ENCODE peak calls at places on chromosomes 2 and 18, in four cellular contexts. A is stomach, V is K562, R is sigmoid colon. Q is an unnamed sample.

GRCh38 chr18:23641937-23642666 is 20.6 kb downstream of the ANKRD29 start:
- DNase-seq in R (no peak), A (no peak), V (no peak), Q (no peak)

GRCh38 chr2:10370390-10370789 is 67.7 kb downstream of the HPCAL1 start:
- DNase-seq in V (no peak), R (no peak), A (no peak), Q (no peak)

GRCh38 chr2:238505892-238506280 is 79.2 kb downstream of the ASB1 start:
- DNase-seq in V (no peak), R (peak; percentile 26), A (no peak), Q (no peak)

GRCh38 chr2:26738481-26738880 is 25.6 kb upstream of the SLC35F6 start:
- DNase-seq in A (no peak), R (no peak), V (no peak), Q (no peak)

GRCh38 chr2:99635710-99636431 is 146.1 kb upstream of the REV1 start:
- DNase-seq in R (peak; percentile 91), A (no peak), V (no peak), Q (peak; percentile 48)

GRCh38 chr2:218722419-218722818 is 11.8 kb downstream of the TTLL4 start:
- DNase-seq in V (no peak), A (no peak), R (no peak), Q (no peak)

GRCh38 chr2:39730685-39731302 is 48.3 kb downstream of the THUMPD2 start:
- DNase-seq in A (no peak), R (no peak), V (peak; percentile 20), Q (no peak)

GRCh38 chr2:201821080-201821479 is 14.7 kb downstream of the CDK15 start:
- DNase-seq in R (no peak), A (no peak), V (no peak), Q (no peak)

GRCh38 chr2:10161961-10162441 is 39.5 kb downstream of the RRM2 start:
- DNase-seq in A (no peak), V (no peak), R (no peak), Q (no peak)

GRCh38 chr18:60060578-60060977 is 160.8 kb downstream of the PMAIP1 start:
- DNase-seq in A (no peak), R (no peak), V (no peak), Q (no peak)

GRCh38 chr2:234451852-234452625 is 44.8 kb downstream of the ARL4C start:
- DNase-seq in A (no peak), R (no peak), V (no peak), Q (no peak)

GRCh38 chr2:101080214-101081068 is 70.7 kb downstream of the TBC1D8 start:
- DNase-seq in A (no peak), V (no peak), R (no peak), Q (no peak)

GRCh38 chr2:97870396-97870843 is 125.3 kb downstream of the TMEM131 start:
- DNase-seq in V (peak; percentile 12), A (no peak), R (no peak), Q (no peak)

GRCh38 chr2:36337354-36337753 is 18.2 kb upstream of the CRIM1 start:
- DNase-seq in A (no peak), R (no peak), V (no peak), Q (no peak)
- H3K4me1 ChIP-seq in A (no peaks in the 10 kb centered on the region), R (no peaks in the 10 kb centered on the region), V (no peaks in the 10 kb centered on the region), Q (no peaks in the 10 kb centered on the region)

GRCh38 chr2:145023331-145023934 is 503.5 kb upstream of the ZEB2 start:
- DNase-seq in V (no peak), A (no peak), R (no peak), Q (no peak)

GRCh38 chr2:145025382-145025781 is 505.5 kb upstream of the ZEB2 start:
- DNase-seq in R (no peak), V (no peak), A (no peak), Q (no peak)

GRCh38 chr2:145020694-145021093 is 500.8 kb upstream of the ZEB2 start:
- DNase-seq in R (no peak), A (no peak), V (no peak), Q (no peak)

GRCh38 chr2:145022021-145022670 is 502.2 kb upstream of the ZEB2 start:
- DNase-seq in R (no peak), V (no peak), A (no peak), Q (no peak)

GRCh38 chr2:145022671-145023330 is 502.9 kb upstream of the ZEB2 start:
- DNase-seq in R (no peak), V (no peak), A (no peak), Q (no peak)
- TF ChIP-seq EP300 in R (no peak), V (no peak), A (no peak), Q (no peak)

GRCh38 chr2:106839849-106840595 is 45.9 kb downstream of the ST6GAL2 start:
- DNase-seq in A (no peak), R (no peak), V (peak; percentile 19), Q (no peak)
- H3K4me1 ChIP-seq in A (peaks cover 13% of the 10 kb centered on the region), R (peaks cover 31% of the 10 kb centered on the region), V (no peaks in the 10 kb centered on the region), Q (no peaks in the 10 kb centered on the region)

GRCh38 chr2:133342960-133343359 is 225.3 kb downstream of the NCKAP5 start:
- DNase-seq in V (no peak), A (no peak), R (no peak), Q (no peak)
- TF ChIP-seq EP300 in V (no peak), A (no peak), R (no peak), Q (no peak)